ENCODE peak calls at places on chromosomes 11 and 22, in eight cellular contexts. U is right atrium auricular region; N is uterus; K is activated CD8-positive, alpha-beta memory T cell treated with anti-CD3 and anti-CD28 coated beads, Interleukin-2, amount 50 U/mL, for 4 hours; F is neural progenitor cell; I is NCI-H2081; A is suprapubic skin; S is cardiac muscle cell. R is an unnamed sample.

GRCh38 chr22:48347311-48347710 is 1480.4 kb downstream of the BRD1 start:
- DNase-seq in U (no peak), N (no peak), K (no peak), F (no peak), I (no peak), A (no peak), S (no peak), R (no peak)

GRCh38 chr22:42461511-42461910 is 29.3 kb upstream of the NFAM1 start:
- DNase-seq in U (no peak), N (no peak), K (no peak), F (peak; percentile 58), I (peak; percentile 84), A (no peak), S (no peak), R (no peak)

GRCh38 chr11:45304992-45305335 is 18.8 kb upstream of the SYT13 start:
- DNase-seq in U (peak; percentile 30), N (no peak), K (no peak), F (no peak), I (no peak), A (no peak), S (no peak), R (no peak)

GRCh38 chr11:25733777-25734176 is 598.2 kb upstream of the ANO3 start:
- DNase-seq in U (no peak), N (no peak), K (no peak), F (no peak), I (no peak), A (no peak), S (no peak), R (no peak)

GRCh38 chr11:35390737-35391682 is 28.3 kb downstream of the SLC1A2 start:
- DNase-seq in U (no peak), N (no peak), K (no peak), F (no peak), I (peak; percentile 12), A (no peak), S (no peak), R (no peak)

GRCh38 chr11:5928269-5928668 is 13.8 kb upstream of the OR56A3 start:
- DNase-seq in U (no peak), N (no peak), K (no peak), F (no peak), I (no peak), A (no peak), S (no peak), R (no peak)

GRCh38 chr22:28141614-28142013 is 222.6 kb upstream of the PITPNB start:
- DNase-seq in U (no peak), N (no peak), K (no peak), F (no peak), I (no peak), A (no peak), S (no peak), R (no peak)

GRCh38 chr11:30526558-30526957 is 59.6 kb downstream of the MPPED2 start:
- DNase-seq in U (no peak), N (no peak), K (no peak), F (no peak), I (no peak), A (no peak), S (no peak), R (no peak)

GRCh38 chr22:46511391-46512370 is 25.7 kb downstream of the CELSR1 start:
- DNase-seq in U (no peak), N (no peak), K (no peak), F (no peak), I (no peak), A (no peak), S (no peak), R (no peak)

GRCh38 chr11:92839450-92839849 is 130.0 kb upstream of the MTNR1B start:
- DNase-seq in U (no peak), N (no peak), K (no peak), F (no peak), I (no peak), A (no peak), S (no peak), R (no peak)

GRCh38 chr11:28338371-28338770 is 230.2 kb downstream of the METTL15 start:
- DNase-seq in U (no peak), N (no peak), K (no peak), F (no peak), I (no peak), A (no peak), S (no peak), R (no peak)

GRCh38 chr22:19970479-19971275 is 29.1 kb upstream of the TXNRD2 start:
- DNase-seq in U (no peak), N (peak; percentile 52), K (peak; percentile 84), F (peak; percentile 80), I (peak; percentile 50), A (no peak), S (peak; percentile 75), R (peak; percentile 83)

R was measured in Right ventricle myocardium inferior.